ENCODE peak calls at places on chromosomes 5 and 9, in five cellular contexts. A is PC-3, S is tibial artery, O is NB4, B is lower leg skin. N is an unnamed sample.

GRCh38 chr5:61273279-61273678 is 58.8 kb upstream of the ZSWIM6 start:
- DNase-seq in O (no peak), A (no peak), B (no peak), S (no peak), N (no peak)

GRCh38 chr9:87876708-87877107 is 6.0 kb upstream of the SPATA31E1 start:
- DNase-seq in A (no peak), B (no peak), O (no peak), S (no peak), N (no peak)

GRCh38 chr5:72063219-72063819 is 44.0 kb upstream of the MAP1B start:
- DNase-seq in O (peak), A (peak), S (no peak), B (no peak), N (peak)

GRCh38 chr5:125237026-125237425 is 490.6 kb upstream of the ZNF608 start:
- DNase-seq in B (no peak), O (no peak), S (no peak), A (no peak), N (no peak)

GRCh38 chr9:27599521-27600234 is 26.4 kb upstream of the C9orf72 start:
- DNase-seq in S (no peak), A (no peak), O (no peak), B (no peak), N (no peak)

GRCh38 chr9:117034862-117035261 is 347.8 kb downstream of the TRIM32 start:
- DNase-seq in S (no peak), A (peak), O (peak), B (no peak), N (no peak)

GRCh38 chr5:110899566-110900412 is 161.0 kb downstream of the SLC25A46 start:
- DNase-seq in O (no peak), S (no peak), A (peak), B (no peak), N (peak)

GRCh38 chr5:1409386-1410110 is 35.7 kb downstream of the SLC6A3 start:
- DNase-seq in B (no peak), A (peak), S (peak), O (peak), N (peak)

GRCh38 chr9:35538361-35539234 is 48.7 kb downstream of the RUSC2 start:
- DNase-seq in B (peak), S (peak), O (peak), A (no peak), N (peak)

GRCh38 chr5:75753182-75753581 is 35.9 kb upstream of the POC5 start:
- DNase-seq in S (no peak), B (no peak), O (no peak), A (no peak), N (no peak)

GRCh38 chr9:130860458-130861316 is 25.6 kb downstream of the ABL1 start:
- DNase-seq in S (peak), B (peak), O (peak), A (no peak), N (peak)

GRCh38 chr5:149019562-149020140 is 43.2 kb downstream of the SH3TC2 start:
- DNase-seq in S (no peak), B (no peak), A (no peak), O (no peak), N (peak)

GRCh38 chr9:16866542-16866941 is 3.9 kb downstream of the BNC2 start:
- DNase-seq in A (no peak), O (no peak), S (no peak), B (no peak), N (no peak)

GRCh38 chr9:115590016-115590415 is 472.1 kb upstream of the TNC start:
- DNase-seq in B (no peak), O (no peak), S (peak), A (peak), N (peak)

GRCh38 chr5:116084231-116084630 is 594 bp upstream of the COMMD10 start:
- DNase-seq in A (peak), B (no peak), O (peak), S (no peak), N (peak)

GRCh38 chr5:142601432-142601831 is 84.5 kb downstream of the FGF1 start:
- DNase-seq in A (no peak), O (peak), B (no peak), S (no peak), N (no peak)

GRCh38 chr5:123449424-123449823 is 26.2 kb upstream of the CEP120 start:
- DNase-seq in S (no peak), B (no peak), A (no peak), O (no peak), N (no peak)

GRCh38 chr5:3220638-3221288 is 374.9 kb upstream of the IRX1 start:
- DNase-seq in O (no peak), A (no peak), B (peak), S (no peak), N (no peak)

GRCh38 chr5:171483453-171484177 is 64.2 kb downstream of the FGF18 start:
- DNase-seq in O (no peak), S (peak), A (no peak), B (peak), N (no peak)

GRCh38 chr9:89427621-89428221 is 70.2 kb downstream of the SEMA4D start:
- DNase-seq in S (no peak), A (peak), B (no peak), O (no peak), N (no peak)

GRCh38 chr9:133439337-133439736 is 17.2 kb downstream of the ADAMTS13 start:
- DNase-seq in B (no peak), O (no peak), S (no peak), A (no peak), N (no peak)

GRCh38 chr9:125430611-125431305 is 169.1 kb downstream of the GAPVD1 start:
- DNase-seq in O (no peak), B (no peak), A (no peak), S (no peak), N (no peak)

GRCh38 chr5:123035320-123035949 is 1.1 kb downstream of the PPIC start:
- DNase-seq in A (peak), B (no peak), O (no peak), S (peak), N (peak)

GRCh38 chr9:134863306-134863902 is 17.2 kb upstream of the FCN2 start:
- DNase-seq in A (no peak), S (peak), O (no peak), B (no peak), N (no peak)

GRCh38 chr5:77867914-77868313 is 91.8 kb upstream of the TBCA start:
- DNase-seq in O (no peak), A (no peak), B (no peak), S (no peak), N (no peak)

GRCh38 chr9:19200234-19200633 is 30.3 kb upstream of the DENND4C start:
- DNase-seq in O (no peak), B (no peak), S (no peak), A (no peak), N (no peak)

GRCh38 chr9:76657265-76657664 is 107.0 kb upstream of the PCA3 start:
- DNase-seq in B (no peak), A (no peak), O (no peak), S (no peak), N (peak)

GRCh38 chr9:103397868-103398600 is 402.9 kb downstream of the CYLC2 start:
- DNase-seq in B (no peak), S (no peak), O (peak), A (peak), N (no peak)

GRCh38 chr9:124839612-124840299 is 13.5 kb upstream of the WDR38 start:
- DNase-seq in B (no peak), S (no peak), O (no peak), A (peak), N (no peak)

GRCh38 chr9:68843239-68843638 is 138.2 kb downstream of the PIP5K1B start:
- DNase-seq in A (no peak), B (no peak), S (no peak), O (no peak), N (no peak)

GRCh38 chr5:133831506-133832224 is 136.8 kb downstream of the C5orf15 start:
- DNase-seq in O (no peak), A (peak), S (no peak), B (peak), N (peak)

GRCh38 chr5:140524003-140524402 is 23.5 kb upstream of the EIF4EBP3 start:
- DNase-seq in S (no peak), O (no peak), A (no peak), B (no peak), N (no peak)

GRCh38 chr5:59038169-59039002 is 455.5 kb downstream of the RAB3C start:
- DNase-seq in B (no peak), O (peak), A (no peak), S (peak), N (peak)

DNA sequence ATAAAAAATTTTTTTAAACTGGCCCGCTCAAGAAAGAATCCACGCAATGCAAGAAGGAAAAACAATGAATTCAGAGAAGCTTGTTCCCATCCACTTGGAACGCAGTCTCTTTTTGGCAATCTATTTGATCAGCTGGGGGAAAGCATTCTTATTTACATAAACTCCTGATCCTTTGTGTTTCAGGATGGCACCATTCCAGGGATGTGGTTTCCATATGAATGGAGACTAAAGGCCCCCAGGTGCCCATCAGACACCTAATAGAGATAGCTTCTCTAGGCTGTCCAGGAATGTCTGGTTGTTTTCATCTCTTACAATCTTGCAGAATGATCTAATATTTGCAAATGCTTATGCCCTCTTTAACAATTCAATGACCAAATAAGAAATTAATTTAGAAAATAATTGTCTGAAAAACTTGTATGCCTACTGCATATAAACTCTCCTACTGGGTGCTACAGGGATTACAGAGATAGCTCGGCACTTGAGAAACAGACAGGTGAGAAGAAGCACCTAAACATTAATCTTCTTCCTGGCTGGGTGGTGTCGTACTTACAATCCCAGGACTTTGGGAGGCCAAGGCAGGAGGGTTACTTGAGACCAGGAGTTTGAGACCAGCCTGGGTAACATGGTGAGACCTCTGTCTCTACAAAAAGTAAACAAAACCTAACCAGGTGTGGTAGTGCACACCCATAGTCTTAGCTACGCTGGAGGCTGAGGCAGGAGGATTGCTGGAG is 3.0 kb upstream of the RASGRF2 start:
- DNase-seq in B (no peak), S (no peak), O (no peak), A (peak), N (no peak)
- H3K4me3 ChIP-seq in B (no peak), S (no peak), O (no peak), A (no peak), N (no peak)

GRCh38 chr9:37424204-37424685 is 1.7 kb downstream of the GRHPR start:
- DNase-seq in A (no peak), O (no peak), S (no peak), B (no peak), N (no peak)
- H3K4me3 ChIP-seq in A (peak), O (no peak), S (no peak), B (no peak), N (peak)

GRCh38 chr9:631596-631995 is 209.9 kb upstream of the DMRT1 start:
- DNase-seq in A (no peak), B (no peak), S (no peak), O (peak), N (no peak)
- H3K4me3 ChIP-seq in A (no peak), B (no peak), S (no peak), O (peak), N (no peak)

GRCh38 chr9:1759009-1759408 is 256.1 kb upstream of the SMARCA2 start:
- DNase-seq in S (no peak), A (no peak), B (no peak), O (no peak), N (no peak)

GRCh38 chr9:1761807-1762206 is 253.3 kb upstream of the SMARCA2 start:
- DNase-seq in B (no peak), O (no peak), S (no peak), A (no peak), N (no peak)

DNA sequence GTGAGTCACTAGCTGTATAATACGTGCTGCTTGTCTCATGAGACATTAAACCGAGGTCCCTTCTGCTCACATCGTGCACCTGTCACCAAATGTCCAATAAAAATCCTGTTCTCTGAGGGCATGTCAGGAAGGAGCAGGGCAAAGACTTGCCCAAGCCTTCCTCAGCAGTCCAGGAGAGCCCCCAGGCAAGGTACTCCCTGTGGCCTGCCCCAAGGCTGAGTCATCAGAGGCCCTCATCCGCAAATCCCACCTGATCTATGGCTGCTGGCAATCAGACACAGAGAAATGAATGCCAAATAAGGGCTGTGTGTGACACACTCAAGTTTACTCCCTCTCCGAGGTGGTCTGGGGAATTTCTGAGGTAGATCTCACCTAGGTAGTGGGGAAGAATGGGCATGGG is 255.2 kb upstream of the SMARCA2 start:
- DNase-seq in S (no peak), O (no peak), A (peak), B (no peak), N (no peak)
- H3K4me3 ChIP-seq in S (no peak), O (no peak), A (no peak), B (no peak), N (no peak)

N was measured in foreskin fibroblast.